ENCODE peak calls at places on chromosome 4, in eight cellular contexts. F is cardiac fibroblast; Y is retinal pigment epithelial cell; Z is CD4-positive, alpha-beta T cell; C is glutamatergic neuron; W is neural crest cell; M is ovary; G is GM12878. T is an unnamed sample.

GRCh38 chr4:87961993-87962791 is 13.3 kb upstream of the SPP1 start:
- DNase-seq in W (no peak), Y (no peak), M (no peak), F (peak), Z (no peak), G (no peak), C (no peak), T (no peak)

GRCh38 chr4:102537280-102537679 is 36.1 kb downstream of the NFKB1 start:
- DNase-seq in C (no peak), W (no peak), F (no peak), M (no peak), G (no peak), Z (no peak), Y (no peak), T (no peak)

GRCh38 chr4:86831262-86832090 is 17.7 kb downstream of the SLC10A6 start:
- DNase-seq in Y (peak), C (no peak), W (no peak), G (no peak), F (peak), M (peak), Z (no peak), T (no peak)

GRCh38 chr4:110998308-110998707 is 375.4 kb upstream of the PITX2 start:
- DNase-seq in F (no peak), Y (no peak), C (no peak), G (no peak), W (no peak), M (no peak), Z (no peak), T (no peak)

GRCh38 chr4:152936446-152937279 is 540 bp downstream of the FHDC1 start:
- DNase-seq in G (no peak), Y (no peak), M (peak), Z (no peak), F (no peak), W (peak), C (peak), T (peak)

GRCh38 chr4:189081831-189082230 is 858.8 kb upstream of the FRG1 start:
- DNase-seq in C (no peak), Z (no peak), W (no peak), G (no peak), Y (no peak), F (no peak), M (no peak), T (no peak)

GRCh38 chr4:185335579-185335978 is 60.1 kb downstream of the LRP2BP start:
- DNase-seq in G (no peak), F (no peak), M (no peak), C (no peak), Z (no peak), Y (no peak), W (no peak), T (no peak)

GRCh38 chr4:40596522-40596921 is 33.1 kb downstream of the RBM47 start:
- DNase-seq in M (no peak), Y (no peak), W (no peak), C (no peak), F (no peak), G (no peak), Z (no peak), T (no peak)

GRCh38 chr4:62271107-62271506 is 1071.0 kb downstream of the ADGRL3 start:
- DNase-seq in C (no peak), W (no peak), G (no peak), Y (no peak), Z (no peak), F (no peak), M (no peak), T (no peak)

GRCh38 chr4:148539387-148539786 is 97.2 kb upstream of the NR3C2 start:
- DNase-seq in G (no peak), C (no peak), F (no peak), M (no peak), Y (no peak), Z (no peak), W (no peak), T (no peak)

GRCh38 chr4:164440196-164440595 is 313.7 kb upstream of the SMIM31 start:
- DNase-seq in G (no peak), Y (peak), F (no peak), W (no peak), Z (no peak), C (no peak), M (no peak), T (no peak)

GRCh38 chr4:125789018-125789417 is 474.3 kb downstream of the FAT4 start:
- DNase-seq in C (no peak), Y (no peak), F (peak), G (no peak), W (no peak), M (no peak), Z (no peak), T (no peak)

GRCh38 chr4:141654098-141654497 is 17.7 kb downstream of the IL15 start:
- DNase-seq in C (no peak), Z (no peak), Y (no peak), M (no peak), W (peak), F (peak), G (no peak), T (peak)
- TF ChIP-seq CTCF in C (no peak), Z (no peak), Y (peak), M (no peak), W (peak), F (peak), G (peak), T (peak)

GRCh38 chr4:11468901-11469300 is 40.2 kb upstream of the HS3ST1 start:
- DNase-seq in G (no peak), Y (no peak), W (no peak), Z (no peak), F (no peak), M (no peak), C (no peak), T (no peak)
- TF ChIP-seq CTCF in G (no peak), Y (no peak), W (no peak), Z (no peak), F (no peak), M (no peak), C (no peak), T (no peak)

GRCh38 chr4:3074078-3074845 is at the start of the genes HTT and HTT-AS:
- DNase-seq in F (peak), M (peak), Z (peak), W (peak), Y (peak), C (peak), G (peak), T (peak)

GRCh38 chr4:3074846-3075651 is 568 bp downstream of the HTT start:
- DNase-seq in Z (peak), M (peak), G (no peak), Y (peak), F (peak), W (peak), C (peak), T (peak)

GRCh38 chr4:3075652-3075981 is 1.1 kb downstream of the HTT start:
- DNase-seq in Z (no peak), Y (no peak), C (no peak), G (no peak), W (no peak), F (no peak), M (no peak), T (no peak)

GRCh38 chr4:3071811-3072210 is 2.5 kb downstream of the HTT-AS start:
- DNase-seq in C (no peak), M (no peak), G (no peak), W (no peak), Y (no peak), F (no peak), Z (no peak), T (no peak)

DNA sequence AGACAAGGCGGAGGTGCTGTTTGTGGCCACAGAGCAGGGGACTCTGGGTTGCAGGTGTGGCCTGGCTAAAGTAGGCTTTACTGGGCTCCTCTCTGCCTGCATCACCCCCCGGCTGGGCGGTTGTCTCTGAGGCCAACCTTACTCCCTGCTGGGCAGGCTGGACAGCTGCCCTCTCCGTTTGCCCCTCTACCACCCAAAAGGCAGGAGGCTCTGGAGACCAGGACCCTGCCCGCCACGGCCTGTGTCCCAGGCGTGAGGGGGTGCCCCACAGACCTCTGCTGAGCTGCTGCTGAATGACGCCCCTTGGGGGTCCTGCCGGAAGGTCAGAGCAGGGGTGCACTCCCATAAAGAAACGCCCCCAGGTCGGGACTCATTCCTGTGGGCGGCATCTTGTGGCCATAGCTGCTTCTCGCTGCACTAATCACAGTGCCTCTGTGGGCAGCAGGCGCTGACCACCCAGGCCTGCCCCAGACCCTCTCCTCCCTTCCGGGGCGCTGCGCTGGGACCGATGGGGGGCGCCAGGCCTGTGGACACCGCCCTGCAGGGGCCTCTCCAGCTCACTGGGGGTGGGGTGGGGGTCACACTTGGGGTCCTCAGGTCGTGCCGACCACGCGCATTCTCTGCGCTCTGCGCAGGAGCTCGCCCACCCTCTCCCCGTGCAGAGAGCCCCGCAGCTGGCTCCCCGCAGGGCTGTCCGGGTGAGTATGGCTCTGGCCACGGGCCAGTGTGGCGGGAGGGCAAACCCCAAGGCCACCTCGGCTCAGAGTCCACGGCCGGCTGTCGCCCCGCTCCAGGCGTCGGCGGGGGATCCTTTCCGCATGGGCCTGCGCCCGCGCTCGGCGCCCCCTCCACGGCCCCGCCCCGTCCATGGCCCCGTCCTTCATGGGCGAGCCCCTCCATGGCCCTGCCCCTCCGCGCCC is 920 bp downstream of the HTT-AS start:
- DNase-seq in M (no peak), F (no peak), W (peak), G (no peak), Y (no peak), C (no peak), Z (peak), T (no peak)
- TF ChIP-seq CTCF in M (no peak), F (peak), W (no peak), G (no peak), Y (peak), C (no peak), Z (no peak), T (no peak)

GRCh38 chr4:119139316-119139715 is 3.7 kb downstream of the MYOZ2 start:
- DNase-seq in G (no peak), W (no peak), F (no peak), M (no peak), Z (no peak), C (no peak), Y (no peak), T (no peak)

GRCh38 chr4:119132306-119132705 is 3.3 kb upstream of the MYOZ2 start:
- DNase-seq in Y (no peak), W (no peak), G (no peak), M (no peak), Z (no peak), F (peak), C (no peak), T (no peak)

GRCh38 chr4:119138046-119138445 is 2.4 kb downstream of the MYOZ2 start:
- DNase-seq in Y (no peak), W (no peak), C (no peak), M (no peak), Z (no peak), G (no peak), F (peak), T (no peak)

GRCh38 chr4:119136541-119136940 is 909 bp downstream of the MYOZ2 start:
- DNase-seq in F (peak), C (no peak), Y (no peak), G (no peak), M (no peak), Z (no peak), W (no peak), T (no peak)

GRCh38 chr4:119135721-119136121 is at the start of gene MYOZ2:
- DNase-seq in C (no peak), W (no peak), G (no peak), M (no peak), F (peak), Z (no peak), Y (no peak), T (no peak)
- TF ChIP-seq CTCF in C (no peak), W (no peak), G (no peak), M (no peak), F (no peak), Z (no peak), Y (no peak), T (no peak)

GRCh38 chr4:43842594-43842993 is 606.0 kb downstream of the KCTD8 start:
- DNase-seq in Y (no peak), W (no peak), F (no peak), C (no peak), G (no peak), M (no peak), Z (no peak), T (no peak)

GRCh38 chr4:43846111-43846587 is 602.5 kb downstream of the KCTD8 start:
- DNase-seq in M (peak), F (no peak), Y (no peak), C (peak), W (no peak), G (no peak), Z (no peak), T (no peak)

GRCh38 chr4:43837604-43838003 is 611.0 kb downstream of the KCTD8 start:
- DNase-seq in F (no peak), Y (no peak), G (no peak), C (no peak), Z (no peak), M (no peak), W (no peak), T (no peak)

GRCh38 chr4:43843501-43843900 is 605.1 kb downstream of the KCTD8 start:
- DNase-seq in W (no peak), G (no peak), C (no peak), Z (no peak), F (no peak), Y (no peak), M (no peak), T (no peak)
- TF ChIP-seq CTCF in W (peak), G (no peak), C (no peak), Z (no peak), F (no peak), Y (peak), M (no peak), T (no peak)